ENCODE peak calls at places on chromosomes 11 and 22, in ten cellular contexts. L is suprapubic skin, M is tibial nerve, U is spleen, W is uterus, S is upper lobe of left lung, X is lower leg skin, G is adrenal gland, Y is NB4, E is breast epithelium. P is an unnamed sample.

GRCh38 chr11:121577106-121577505 is 124.3 kb upstream of the SORL1-AS1 start:
- DNase-seq in U (no peak), W (no peak), X (no peak), S (no peak), L (no peak), E (no peak), Y (no peak), G (no peak), M (no peak), P (no peak)

GRCh38 chr22:27801616-27802388 is at the start of gene MN1:
- DNase-seq in W (no peak), S (peak; percentile 89), Y (no peak), U (no peak), L (no peak), E (no peak), G (peak; percentile 45), X (no peak), M (peak; percentile 64), P (no peak)

GRCh38 chr22:45777046-45777851 is 105.6 kb downstream of the ATXN10 start:
- DNase-seq in E (no peak), L (no peak), M (no peak), S (no peak), W (no peak), G (no peak), Y (no peak), U (no peak), X (no peak), P (no peak)

GRCh38 chr11:2655834-2656622 is 43.8 kb downstream of the KCNQ1OT1 start:
- DNase-seq in E (no peak), S (no peak), M (no peak), Y (no peak), U (no peak), L (no peak), W (no peak), G (no peak), X (no peak), P (peak; percentile 63)

GRCh38 chr11:22539851-22540376 is 85.7 kb downstream of the FANCF start:
- DNase-seq in W (no peak), M (peak; percentile 15), U (no peak), Y (peak; percentile 3), G (no peak), S (no peak), L (no peak), E (no peak), X (no peak), P (no peak)

GRCh38 chr22:17969732-17970131 is 54.6 kb downstream of the MICAL3 start:
- DNase-seq in U (peak; percentile 54), X (no peak), W (no peak), M (no peak), Y (no peak), S (no peak), L (no peak), E (no peak), G (peak; percentile 55), P (no peak)

GRCh38 chr22:47032956-47033647 is 270.7 kb downstream of the TBC1D22A start:
- DNase-seq in S (no peak), L (no peak), E (no peak), U (peak; percentile 23), G (no peak), M (no peak), X (peak; percentile 61), W (no peak), Y (no peak), P (no peak)

GRCh38 chr11:23310276-23310675 is 450.0 kb upstream of the CCDC179 start:
- DNase-seq in E (no peak), X (no peak), W (no peak), Y (no peak), U (no peak), G (no peak), S (no peak), M (no peak), L (no peak), P (no peak)

GRCh38 chr11:71383461-71383860 is 64.7 kb downstream of the DHCR7 start:
- DNase-seq in U (no peak), X (no peak), L (no peak), M (no peak), W (no peak), E (no peak), Y (no peak), S (no peak), G (no peak), P (no peak)

GRCh38 chr11:118877487-118878173 is 6.1 kb upstream of the CXCR5 start:
- DNase-seq in W (no peak), E (no peak), Y (no peak), S (no peak), X (no peak), U (no peak), M (no peak), L (no peak), G (no peak), P (no peak)

GRCh38 chr11:2120359-2121100 is 18.7 kb downstream of the IGF2 start:
- DNase-seq in U (peak; percentile 53), L (no peak), E (no peak), Y (no peak), M (no peak), G (no peak), X (no peak), S (peak; percentile 57), W (no peak), P (no peak)

DNA sequence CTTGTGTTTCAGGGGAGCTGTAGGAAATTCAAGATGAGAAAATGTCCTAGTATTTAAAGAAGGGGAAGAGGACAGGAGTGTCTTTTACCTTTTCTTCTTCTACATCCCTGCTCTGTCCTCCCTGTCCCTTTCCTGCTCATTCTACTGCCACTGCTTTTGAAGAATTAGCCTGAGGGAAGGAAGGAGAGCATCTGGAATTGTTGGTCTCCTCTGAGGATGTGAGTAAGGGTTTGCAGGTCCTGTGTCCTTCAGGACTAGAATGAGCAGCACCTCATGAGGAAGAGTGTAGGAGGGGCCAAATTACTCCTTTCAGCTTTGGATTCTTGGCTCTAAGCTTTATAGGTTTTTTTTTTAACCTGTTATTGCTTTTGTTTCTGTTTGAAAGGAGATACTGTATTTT is 24.2 kb downstream of the SNU13 start:
- DNase-seq in M (no peak), G (no peak), Y (no peak), U (no peak), X (no peak), W (no peak), E (no peak), S (no peak), L (no peak), P (no peak)
- TF ChIP-seq POLR2A in M (no peak), G (no peak), Y (no peak), U (no peak), X (no peak), W (no peak), E (no peak), S (no peak), L (no peak), P (no peak)

DNA sequence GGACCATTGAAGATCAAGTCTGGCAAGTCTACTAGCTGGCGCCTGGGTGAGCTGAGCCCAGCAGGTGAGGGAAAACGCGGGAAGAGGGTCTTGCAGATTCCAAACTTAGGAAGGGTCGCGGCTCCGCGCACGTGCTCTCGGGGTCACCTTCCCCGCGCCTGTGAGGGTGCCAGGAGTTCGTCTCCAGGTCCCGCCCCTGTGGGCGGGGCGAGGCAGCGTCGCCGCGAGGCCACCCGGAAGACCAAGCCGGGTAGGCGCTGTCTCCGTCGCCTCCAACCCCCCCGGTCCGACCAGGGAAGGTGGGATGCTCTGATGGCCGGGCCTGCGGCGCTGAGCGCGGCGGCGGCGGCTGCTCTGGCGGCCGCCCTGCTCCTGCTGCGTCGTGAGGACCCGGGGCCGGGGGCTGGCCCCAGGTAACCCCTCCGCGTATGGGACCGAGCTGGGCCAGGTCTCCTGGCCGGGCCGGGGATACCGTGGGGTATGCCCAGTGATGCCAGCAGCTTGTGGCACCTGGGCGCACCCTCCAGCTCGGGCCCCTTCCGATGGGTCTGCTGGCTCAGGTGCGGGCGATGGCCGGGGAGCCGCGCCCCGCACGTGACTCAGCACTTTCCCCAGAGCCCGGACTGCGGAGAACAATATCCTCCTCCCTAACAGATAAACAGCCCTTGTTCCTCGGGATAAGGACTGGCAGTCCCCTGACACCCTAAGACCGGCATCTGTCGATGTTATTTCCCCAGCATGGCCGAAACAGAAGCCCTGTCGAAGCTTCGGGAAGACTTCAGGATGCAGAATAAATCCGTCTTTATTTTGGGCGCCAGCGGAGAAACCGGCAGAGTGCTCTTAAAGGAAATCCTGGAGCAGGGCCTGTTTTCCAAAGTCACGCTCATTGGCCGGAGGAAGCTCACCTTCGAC is at the start of gene HTATIP2:
- DNase-seq in X (peak; percentile 70), M (peak; percentile 63), Y (peak; percentile 57), L (peak; percentile 82), E (peak; percentile 55), U (peak; percentile 96), W (peak; percentile 56), S (peak; percentile 95), G (peak; percentile 76), P (peak; percentile 71)
- TF ChIP-seq POLR2A in X (no peak), M (no peak), Y (no peak), L (no peak), E (no peak), U (no peak), W (peak; percentile 44), S (peak; percentile 59), G (peak; percentile 43), P (no peak)

DNA sequence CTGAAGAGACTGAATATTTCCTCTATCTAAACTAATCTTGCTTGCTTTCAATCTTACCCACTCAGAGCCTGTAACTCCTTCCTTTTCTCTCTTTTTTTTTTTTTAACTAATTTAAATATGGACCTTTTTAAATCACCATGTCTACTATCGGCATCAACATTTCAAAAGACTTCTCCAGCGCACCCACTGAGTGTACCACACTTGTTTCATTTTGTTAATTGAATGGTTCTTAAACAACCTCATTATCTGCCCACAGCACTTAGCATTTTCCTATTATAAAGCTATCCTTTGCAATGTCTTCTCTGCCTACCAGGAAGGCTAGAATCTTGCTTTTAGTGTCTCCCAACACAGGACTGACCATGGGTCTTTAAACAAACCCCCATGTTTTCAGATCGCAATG is 1212.4 kb downstream of the LRRC4C start:
- DNase-seq in E (no peak), L (no peak), M (no peak), Y (no peak), S (no peak), U (no peak), X (no peak), G (no peak), W (no peak), P (no peak)
- TF ChIP-seq POLR2A in E (no peak), L (no peak), M (no peak), Y (no peak), S (no peak), U (no peak), X (no peak), G (no peak), W (no peak), P (no peak)

DNA sequence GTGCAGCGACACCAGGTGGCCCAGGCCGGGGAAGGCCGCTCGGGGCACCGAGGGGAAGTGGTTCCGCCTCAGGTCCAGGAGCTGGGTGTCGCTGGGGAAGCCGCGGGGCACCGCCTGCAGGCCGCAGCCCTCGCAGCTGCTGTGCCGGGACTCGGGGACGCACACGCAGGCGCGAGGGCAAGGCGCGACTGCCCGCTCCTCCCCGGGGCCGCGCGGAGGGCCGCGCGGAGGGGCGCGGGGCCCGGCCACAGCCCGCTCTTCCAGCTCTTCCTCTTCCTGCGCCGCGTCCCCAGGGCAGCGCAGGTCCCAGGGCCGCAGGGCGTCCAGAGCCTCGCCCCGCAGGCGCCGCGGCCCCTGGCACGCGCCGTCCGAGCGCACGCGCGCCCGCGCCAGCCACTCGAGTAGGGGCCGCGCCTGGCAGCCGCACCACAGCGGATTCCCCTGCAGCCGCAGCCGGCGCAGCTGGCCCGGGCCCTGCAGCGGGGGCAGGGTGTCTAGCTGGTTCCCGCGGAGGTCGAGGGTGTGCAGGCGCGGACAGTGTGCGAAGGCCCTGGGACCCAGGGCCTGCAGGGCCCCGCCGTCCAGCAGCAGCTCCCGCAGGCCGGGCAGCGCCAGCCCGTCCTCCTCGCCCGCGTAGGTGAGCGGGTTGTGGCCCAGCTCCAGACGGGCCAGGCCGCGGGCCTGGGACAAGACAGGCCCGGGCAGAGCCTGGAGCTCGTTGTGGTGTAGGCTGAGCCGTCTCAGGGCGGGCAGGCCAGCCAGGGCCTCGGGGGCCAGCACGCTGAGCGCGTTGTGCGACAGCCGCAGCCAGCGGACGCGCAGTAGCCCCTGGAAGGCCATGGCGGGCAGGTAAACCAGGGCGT is 2.8 kb downstream of the CHADL start:
- DNase-seq in L (peak; percentile 86), Y (peak; percentile 64), G (peak; percentile 59), M (peak; percentile 21), E (peak; percentile 77), U (peak; percentile 97), X (peak; percentile 51), S (peak; percentile 95), W (no peak), P (peak; percentile 87)
- TF ChIP-seq POLR2A in L (no peak), Y (no peak), G (no peak), M (no peak), E (no peak), U (no peak), X (no peak), S (no peak), W (no peak), P (peak; percentile 35)